ENCODE peak calls at places on chromosomes 12 and 14, in four cellular contexts. Q, U, P and A are unnamed samples.

GRCh38 chr14:65186951-65187350 is 84.6 kb upstream of the MAX start:
- DNase-seq in Q (no peak), U (no peak), P (no peak), A (no peak)

GRCh38 chr14:81311816-81312215 is 88.3 kb downstream of the STON2 start:
- DNase-seq in Q (no peak), U (no peak), P (no peak), A (no peak)

GRCh38 chr12:7583471-7583870 is 79.9 kb upstream of the CD163 start:
- DNase-seq in Q (no peak), U (no peak), P (no peak), A (no peak)

GRCh38 chr12:646303-647038 is 16.8 kb downstream of the NINJ2 start:
- DNase-seq in U (no peak), Q (no peak), P (no peak), A (peak; percentile 66)

GRCh38 chr14:103021817-103022668 is 35.3 kb downstream of the CDC42BPB start:
- DNase-seq in U (peak; percentile 31), P (no peak), Q (no peak), A (no peak)

GRCh38 chr14:101495827-101496778 is 65.2 kb upstream of the DIO3 start:
- DNase-seq in Q (no peak), U (peak; percentile 45), P (no peak), A (no peak)

GRCh38 chr14:81382517-81383225 is 17.5 kb downstream of the STON2 start:
- DNase-seq in U (no peak), Q (no peak), P (no peak), A (no peak)

GRCh38 chr12:71447691-71448660 is 8.4 kb downstream of the LGR5 start:
- DNase-seq in U (no peak), Q (no peak), P (no peak), A (no peak)

GRCh38 chr14:34931206-34931605 is 51.6 kb upstream of the SRP54 start:
- DNase-seq in Q (no peak), P (peak; percentile 9), U (no peak), A (no peak)

GRCh38 chr12:4270670-4271432 is 2.7 kb upstream of the CCND2 start:
- DNase-seq in U (no peak), P (no peak), Q (peak; percentile 64), A (peak; percentile 67)

GRCh38 chr12:110179291-110179690 is 55.1 kb downstream of the IFT81 start:
- DNase-seq in Q (no peak), P (no peak), U (no peak), A (no peak)
- H3K27ac ChIP-seq in Q (no peak overlapping the region), P (no peak overlapping the region), U (no peak overlapping the region), A (peak overlapping the region; percentile 8)

DNA sequence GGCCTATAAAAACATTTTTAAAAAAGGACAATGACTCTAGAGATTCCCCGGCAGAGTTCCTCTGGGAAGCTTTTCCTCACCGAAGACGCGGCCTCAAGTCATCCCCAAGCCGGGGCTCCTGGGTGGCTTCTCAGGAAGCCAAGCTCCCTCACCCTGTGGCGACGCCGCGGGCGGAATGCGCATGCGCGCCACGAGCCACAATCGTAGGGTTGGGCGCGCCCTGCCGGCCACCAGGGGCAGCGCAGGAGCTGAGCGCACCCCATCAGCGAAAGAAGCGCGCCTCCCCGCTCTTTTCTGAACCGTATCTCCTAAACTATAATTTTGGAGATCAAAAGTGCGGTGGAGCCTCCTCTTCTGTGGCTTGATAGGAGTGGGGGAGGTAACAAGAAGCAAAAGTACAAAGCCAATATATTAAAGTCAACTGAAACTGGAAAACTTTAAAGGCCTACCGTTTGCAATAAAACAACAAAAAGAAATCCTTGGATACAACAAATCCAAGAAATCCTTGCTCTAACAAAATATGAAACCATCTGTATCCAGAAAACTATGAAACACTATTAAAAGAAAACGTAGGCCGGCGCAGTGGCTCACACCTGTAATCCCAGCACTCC is 17.4 kb upstream of the CHFR start:
- DNase-seq in P (peak; percentile 89), Q (no peak), U (peak; percentile 74), A (peak; percentile 79)
- H3K27ac ChIP-seq in P (no peak overlapping the region), Q (no peak overlapping the region), U (no peak overlapping the region), A (no peak overlapping the region)

GRCh38 chr12:78096909-78097597 is 266.4 kb downstream of the NAV3 start:
- DNase-seq in P (no peak), Q (no peak), U (no peak), A (no peak)

GRCh38 chr12:78099806-78100205 is 269.1 kb downstream of the NAV3 start:
- DNase-seq in P (no peak), U (no peak), Q (no peak), A (no peak)

GRCh38 chr12:78101181-78101876 is 270.6 kb downstream of the NAV3 start:
- DNase-seq in P (no peak), U (no peak), Q (no peak), A (no peak)

DNA sequence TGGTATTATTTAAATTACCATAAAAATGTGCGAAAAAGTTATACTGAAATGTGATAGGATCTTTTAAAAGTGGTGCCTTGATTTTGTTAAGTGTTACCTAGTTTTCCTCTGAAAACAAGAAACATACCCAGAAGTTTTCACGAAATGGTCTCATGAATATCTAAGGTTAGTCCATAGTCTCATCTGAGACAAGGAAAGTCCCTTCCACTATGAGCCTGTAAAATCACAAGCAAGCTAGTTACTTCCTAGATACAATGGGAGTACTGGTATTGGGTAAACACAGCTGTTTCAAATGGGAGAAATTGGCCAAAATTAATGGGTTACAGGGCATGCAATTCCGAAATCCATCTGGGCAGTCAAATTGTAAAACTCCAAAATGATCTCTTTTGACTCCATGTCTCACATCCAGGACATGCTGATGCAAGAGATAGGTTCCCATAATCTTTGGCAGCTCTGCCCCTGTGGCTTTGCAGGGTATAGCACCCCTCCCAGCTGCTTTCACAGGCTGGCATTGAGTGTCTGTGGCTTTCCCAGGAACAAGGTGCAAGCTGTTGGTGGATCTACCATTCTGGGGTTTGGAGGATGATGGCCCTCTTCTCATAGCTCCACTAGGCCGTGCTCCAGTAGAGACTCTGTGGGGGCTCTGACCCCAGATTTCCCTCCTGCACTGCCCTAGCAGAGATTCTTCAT is 271.4 kb downstream of the NAV3 start:
- DNase-seq in Q (no peak), P (no peak), U (no peak), A (no peak)
- H3K27ac ChIP-seq in Q (no peak overlapping the region), P (no peak overlapping the region), U (no peak overlapping the region), A (no peak overlapping the region)

DNA sequence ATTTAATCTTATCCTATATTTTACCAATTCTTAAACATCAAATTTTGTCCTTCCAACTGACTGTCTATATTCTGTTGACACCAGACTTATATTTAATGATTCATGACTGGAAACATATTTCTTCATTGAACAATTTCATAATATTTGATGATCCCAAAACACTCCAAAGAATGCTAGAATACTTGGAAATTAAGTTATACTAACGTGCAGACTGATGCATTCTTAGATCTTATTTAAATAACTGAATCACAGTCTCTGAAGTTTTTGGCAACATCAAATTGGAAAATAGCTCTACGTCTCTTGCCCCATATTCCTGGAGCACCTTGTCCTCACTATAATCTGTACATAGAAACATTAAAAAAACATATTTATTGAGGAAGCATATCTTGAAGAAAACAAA is 127.4 kb downstream of the HMGA2 start:
- DNase-seq in Q (no peak), P (no peak), U (no peak), A (no peak)
- H3K27ac ChIP-seq in Q (no peak overlapping the region), P (no peak overlapping the region), U (no peak overlapping the region), A (no peak overlapping the region)